ENCODE peak calls at places on chromosomes 6 and 20, in five cellular contexts. O, B, H, R and P are unnamed samples. For H3K9me3, the result is how much of the 10 kb centered on the place peaks cover.

GRCh38 chr6:37858363-37858762 is 38.8 kb downstream of the ZFAND3 start:
- DNase-seq in B (no peak), O (no peak), H (no peak), R (no peak), P (no peak)

GRCh38 chr6:132190815-132191175 is 210.5 kb downstream of the MOXD1 start:
- DNase-seq in O (no peak), B (no peak), R (no peak), H (no peak), P (peak)

GRCh38 chr6:3228046-3228671 is 706 bp upstream of the TUBB2B start:
- DNase-seq in H (peak), O (no peak), B (no peak), R (no peak), P (no peak)

GRCh38 chr6:56899311-56899710 is 55.6 kb upstream of the BEND6 start:
- DNase-seq in R (no peak), O (no peak), B (no peak), H (no peak), P (peak)

GRCh38 chr20:32116079-32116521 is 6.6 kb downstream of the TM9SF4 start:
- DNase-seq in R (no peak), B (peak), O (no peak), H (no peak), P (no peak)

GRCh38 chr6:21594427-21595264 is 1.1 kb downstream of the SOX4 start:
- DNase-seq in H (peak), O (peak), B (peak), R (peak), P (peak)

GRCh38 chr6:131861356-131861755 is 53.5 kb downstream of the ENPP1 start:
- DNase-seq in H (no peak), R (no peak), B (no peak), O (no peak), P (peak)

GRCh38 chr6:110544472-110544871 is 68.1 kb upstream of the SLC22A16 start:
- DNase-seq in H (no peak), R (no peak), O (no peak), B (no peak), P (no peak)

GRCh38 chr6:163985040-163985439 is 570.5 kb downstream of the QKI start:
- DNase-seq in R (no peak), H (no peak), B (no peak), O (no peak), P (no peak)

GRCh38 chr6:43952746-43953145 is 174.5 kb downstream of the MRPL14 start:
- DNase-seq in R (no peak), H (no peak), O (no peak), B (peak), P (no peak)

GRCh38 chr6:30862156-30862875 is 22.0 kb upstream of the DDR1 start:
- DNase-seq in H (no peak), O (no peak), B (no peak), R (no peak), P (no peak)

GRCh38 chr6:119129968-119130484 is 51.6 kb upstream of the FAM184A start:
- DNase-seq in R (no peak), H (no peak), O (no peak), B (no peak), P (peak)

GRCh38 chr20:40643891-40644290 is 45.1 kb downstream of the MAFB start:
- DNase-seq in R (no peak), O (no peak), B (no peak), H (no peak), P (no peak)

GRCh38 chr20:58538752-58539151 is 23.6 kb upstream of the APCDD1L start:
- DNase-seq in H (no peak), B (no peak), O (no peak), R (no peak), P (peak)

GRCh38 chr6:121733216-121733615 is 297.8 kb downstream of the GJA1 start:
- DNase-seq in O (no peak), H (no peak), B (no peak), R (no peak), P (peak)

GRCh38 chr20:9409352-9409751 is 105.0 kb upstream of the LAMP5 start:
- DNase-seq in B (no peak), R (no peak), H (no peak), O (no peak), P (peak)

GRCh38 chr20:43911066-43911465 is 3.6 kb upstream of the TOX2 start:
- DNase-seq in R (no peak), B (no peak), H (no peak), O (no peak), P (peak)

GRCh38 chr20:63941282-63942060 is 14.7 kb downstream of the UCKL1 start:
- DNase-seq in H (peak), B (no peak), R (peak), O (peak), P (no peak)

GRCh38 chr20:17365831-17366230 is 139.0 kb downstream of the PCSK2 start:
- DNase-seq in H (no peak), O (no peak), B (no peak), R (no peak), P (no peak)

GRCh38 chr20:57509665-57510237 is 15.2 kb downstream of the CTCFL start:
- DNase-seq in O (no peak), B (no peak), H (no peak), R (peak), P (no peak)

GRCh38 chr20:58702859-58703648 is 10.5 kb downstream of the NPEPL1 start:
- DNase-seq in R (no peak), H (peak), O (peak), B (peak), P (no peak)

GRCh38 chr20:10673831-10674683 is at the start of gene JAG1:
- DNase-seq in R (peak), O (peak), H (peak), B (peak), P (peak)

GRCh38 chr20:39066464-39066863 is 104.3 kb downstream of the DHX35 start:
- DNase-seq in R (peak), B (no peak), O (no peak), H (no peak), P (no peak)

GRCh38 chr6:47724300-47724699 is 25.9 kb downstream of the ADGRF4 start:
- DNase-seq in H (no peak), R (no peak), O (no peak), B (no peak), P (no peak)

GRCh38 chr20:2101057-2101934 is at the start of gene STK35:
- DNase-seq in R (no peak), O (no peak), B (peak), H (peak), P (no peak)

GRCh38 chr6:39887692-39888450 is 46.4 kb downstream of the MOCS1 start:
- DNase-seq in R (peak), O (peak), H (no peak), B (no peak), P (peak)

GRCh38 chr20:63534427-63534830 is 2.7 kb downstream of the PTK6 start:
- DNase-seq in O (no peak), B (no peak), H (no peak), R (no peak), P (no peak)

GRCh38 chr20:46520976-46521579 is 7.7 kb upstream of the ZNF334 start:
- DNase-seq in H (peak), B (peak), O (no peak), R (peak), P (peak)

GRCh38 chr20:57500941-57501340 is 24.0 kb downstream of the CTCFL start:
- DNase-seq in R (no peak), H (no peak), B (no peak), O (no peak), P (no peak)

GRCh38 chr20:62151225-62151624 is 7.7 kb downstream of the SS18L1 start:
- DNase-seq in O (no peak), B (no peak), H (no peak), R (no peak), P (no peak)

GRCh38 chr6:6176132-6176531 is 144.3 kb downstream of the F13A1 start:
- DNase-seq in B (no peak), H (no peak), O (no peak), R (no peak), P (no peak)

GRCh38 chr20:20491110-20491783 is 123.3 kb downstream of the INSM1 start:
- DNase-seq in B (no peak), O (no peak), H (no peak), R (no peak), P (peak)

GRCh38 chr6:22899446-22899845 is 330.1 kb downstream of the HDGFL1 start:
- DNase-seq in B (no peak), R (no peak), H (no peak), O (no peak), P (peak)

GRCh38 chr6:22906091-22906549 is 336.8 kb downstream of the HDGFL1 start:
- DNase-seq in H (no peak), O (no peak), B (no peak), R (peak), P (peak)

GRCh38 chr6:22907085-22907484 is 337.7 kb downstream of the HDGFL1 start:
- DNase-seq in R (no peak), B (no peak), O (no peak), H (no peak), P (no peak)

GRCh38 chr6:22910370-22910769 is 341.0 kb downstream of the HDGFL1 start:
- DNase-seq in H (no peak), R (no peak), O (no peak), B (no peak), P (no peak)

GRCh38 chr6:22904413-22904812 is 335.0 kb downstream of the HDGFL1 start:
- DNase-seq in O (no peak), H (no peak), B (no peak), R (no peak), P (no peak)
- H3K9me3 ChIP-seq in O (under half), H (under half), B (under half), R (under half), P (under half)

DNA sequence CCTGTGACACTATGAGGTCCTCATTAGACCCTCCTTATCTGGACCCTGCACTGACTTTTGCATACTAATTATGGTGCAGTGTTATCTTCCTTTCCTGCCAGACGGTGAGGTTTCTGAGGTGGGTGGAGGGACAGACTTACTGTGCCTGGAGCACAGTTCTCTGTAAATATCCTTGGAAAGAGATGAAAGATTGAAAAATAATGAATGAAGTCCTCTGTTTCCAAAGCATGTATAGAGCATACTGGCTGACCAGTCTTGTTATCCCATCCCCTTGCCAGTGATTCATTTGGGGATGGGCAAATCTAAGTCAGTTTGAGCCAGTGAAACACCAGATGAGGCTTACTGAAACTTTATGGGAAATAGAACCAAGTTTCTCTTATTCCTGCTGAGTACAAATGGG is 152.6 kb upstream of the HDDC2 start:
- DNase-seq in H (no peak), R (no peak), B (no peak), O (no peak), P (no peak)
- H3K9me3 ChIP-seq in H (under half), R (under half), B (under half), O (under half), P (under half)

GRCh38 chr20:25464501-25465204 is 57.2 kb downstream of the GINS1 start:
- DNase-seq in R (no peak), O (no peak), H (no peak), B (no peak), P (no peak)
- H3K9me3 ChIP-seq in R (under half), O (under half), H (under half), B (under half), P (under half)

GRCh38 chr20:59813126-59813947 is 120.1 kb downstream of the SYCP2 start:
- DNase-seq in O (no peak), R (no peak), H (peak), B (no peak), P (no peak)
- H3K9me3 ChIP-seq in O (under half), R (under half), H (under half), B (under half), P (under half)

GRCh38 chr20:29741894-29742698 is 1515.4 kb upstream of the DEFB115 start:
- DNase-seq in H (no peak), R (no peak), O (no peak), B (no peak), P (no peak)

GRCh38 chr20:29743101-29743931 is 1514.1 kb upstream of the DEFB115 start:
- DNase-seq in R (no peak), B (no peak), O (no peak), H (peak), P (no peak)

GRCh38 chr20:29741594-29741893 is 1515.9 kb upstream of the DEFB115 start:
- DNase-seq in B (no peak), R (no peak), O (no peak), H (no peak), P (no peak)

GRCh38 chr20:29742699-29743100 is 1514.8 kb upstream of the DEFB115 start:
- DNase-seq in R (no peak), B (no peak), H (no peak), O (no peak), P (no peak)

GRCh38 chr20:29744071-29744470 is 1513.4 kb upstream of the DEFB115 start:
- DNase-seq in R (no peak), B (no peak), H (no peak), O (no peak), P (no peak)
- H3K9me3 ChIP-seq in R (under half), B (under half), H (under half), O (under half), P (under half)

GRCh38 chr6:144731229-144731628 is 446.1 kb downstream of the UTRN start:
- DNase-seq in O (no peak), R (no peak), H (no peak), B (no peak), P (no peak)

GRCh38 chr6:144729502-144729901 is 444.4 kb downstream of the UTRN start:
- DNase-seq in R (no peak), B (no peak), H (no peak), O (no peak), P (no peak)

GRCh38 chr6:144728804-144729203 is 443.7 kb downstream of the UTRN start:
- DNase-seq in O (no peak), H (no peak), R (no peak), B (no peak), P (no peak)

GRCh38 chr6:144725731-144726522 is 440.8 kb downstream of the UTRN start:
- DNase-seq in B (no peak), O (peak), H (no peak), R (no peak), P (peak)

DNA sequence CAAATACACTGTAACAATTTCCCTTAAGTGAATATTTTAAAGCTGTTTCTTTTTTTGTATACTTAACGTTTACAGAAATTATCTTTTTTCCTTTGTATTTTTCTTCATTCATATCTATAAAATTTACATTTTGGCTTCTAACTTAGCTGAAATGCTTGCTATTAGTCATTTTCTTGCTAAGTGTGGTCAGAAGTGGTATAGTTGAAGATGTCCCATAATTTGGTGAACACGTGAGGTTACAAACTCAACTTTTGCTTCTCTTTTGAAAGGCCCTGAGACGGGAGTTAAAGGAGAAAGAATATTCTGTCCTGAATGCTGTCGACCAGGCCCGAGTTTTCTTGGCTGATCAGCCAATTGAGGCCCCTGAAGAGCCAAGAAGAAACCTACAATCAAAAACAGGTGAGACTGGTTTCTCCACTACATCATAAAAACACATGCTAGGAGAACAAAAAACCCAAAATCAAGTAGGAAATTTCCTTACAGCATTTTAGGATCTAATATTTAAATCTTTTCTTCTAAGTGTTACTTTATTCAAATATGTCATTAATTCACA is 445.0 kb downstream of the UTRN start:
- DNase-seq in O (no peak), H (no peak), R (no peak), B (no peak), P (no peak)
- H3K9me3 ChIP-seq in O (under half), H (under half), R (under half), B (under half), P (under half)

DNA sequence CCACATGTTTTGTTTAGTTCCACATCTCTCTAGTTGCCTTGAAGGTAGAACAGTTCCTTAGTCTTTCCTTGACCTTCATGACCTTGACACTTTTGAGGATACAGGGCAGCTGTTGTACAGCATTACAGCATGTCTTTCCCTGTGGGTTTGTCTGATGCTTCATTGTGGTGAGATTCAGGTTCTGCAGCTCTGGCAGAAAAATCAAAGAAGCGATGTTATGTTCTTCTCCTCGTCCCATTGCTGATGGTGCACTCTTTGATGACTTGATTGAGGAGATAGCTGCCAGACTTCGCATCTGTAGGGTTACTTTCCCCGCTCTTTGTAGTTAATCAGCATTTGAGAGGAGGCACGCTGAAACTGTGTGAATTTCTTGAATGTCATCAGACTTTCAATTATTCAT is 12.0 kb downstream of the CEBPB start:
- DNase-seq in O (no peak), H (no peak), R (no peak), B (no peak), P (no peak)
- H3K9me3 ChIP-seq in O (under half), H (under half), R (under half), B (under half), P (under half)